ENCODE peak calls at places on chromosomes 2 and 18, in ten cellular contexts. Z, D, I, E, N, L, Q, S, B and A are unnamed samples.

GRCh38 chr2:14632133-14632936 is at the start of gene LRATD1:
- DNase-seq in N (peak; percentile 97), B (no peak), I (no peak), D (peak; percentile 59), S (peak; percentile 32), E (peak; percentile 83), Z (no peak), Q (peak; percentile 98), L (no peak), A (no peak)

GRCh38 chr2:43391159-43391876 is 164.9 kb upstream of the ZFP36L2 start:
- DNase-seq in Z (no peak), B (no peak), I (no peak), E (no peak), S (no peak), N (no peak), Q (no peak), D (no peak), L (no peak), A (no peak)

GRCh38 chr2:42047488-42048317 is at the start of gene PKDCC:
- DNase-seq in B (peak; percentile 17), E (peak; percentile 98), N (peak; percentile 83), I (peak; percentile 54), Q (peak; percentile 62), L (peak; percentile 80), D (peak; percentile 74), S (no peak), Z (no peak), A (no peak)

GRCh38 chr2:15715596-15715995 is 123.9 kb downstream of the DDX1 start:
- DNase-seq in L (no peak), N (no peak), S (no peak), B (no peak), Q (no peak), D (no peak), I (no peak), Z (no peak), E (no peak), A (no peak)

GRCh38 chr18:3877678-3878077 is 427.7 kb downstream of the TGIF1 start:
- DNase-seq in L (no peak), B (no peak), D (no peak), E (no peak), Q (no peak), S (no peak), Z (no peak), I (no peak), N (no peak), A (no peak)

GRCh38 chr2:1047485-1047884 is 96.8 kb downstream of the SNTG2 start:
- DNase-seq in S (no peak), Q (no peak), I (no peak), B (no peak), N (no peak), Z (no peak), D (no peak), E (no peak), L (no peak), A (no peak)

GRCh38 chr2:237997521-237997920 is 30.7 kb downstream of the UBE2F start:
- DNase-seq in E (no peak), Z (no peak), D (no peak), B (no peak), N (no peak), S (no peak), L (no peak), Q (no peak), I (no peak), A (no peak)

GRCh38 chr2:174138161-174138560 is 110.2 kb downstream of the OLA1 start:
- DNase-seq in E (no peak), S (no peak), B (no peak), I (no peak), Z (no peak), Q (no peak), N (no peak), L (no peak), D (no peak), A (no peak)

GRCh38 chr2:177429688-177430325 is 37.2 kb downstream of the AGPS start:
- DNase-seq in S (peak; percentile 30), Q (no peak), L (no peak), D (peak; percentile 11), Z (no peak), I (peak; percentile 73), B (no peak), N (no peak), E (no peak), A (peak; percentile 63)

GRCh38 chr2:133886735-133887675 is 318.7 kb upstream of the NCKAP5 start:
- DNase-seq in Q (peak; percentile 77), N (peak; percentile 64), Z (peak; percentile 70), E (peak; percentile 56), D (peak; percentile 67), L (peak; percentile 14), B (peak; percentile 50), S (peak; percentile 79), I (peak; percentile 63), A (peak; percentile 94)

GRCh38 chr2:120530781-120531180 is 184.8 kb downstream of the INHBB start:
- DNase-seq in I (no peak), D (no peak), Q (no peak), S (no peak), B (no peak), L (no peak), E (no peak), Z (no peak), N (no peak), A (no peak)

GRCh38 chr2:128413718-128414341 is 95.2 kb upstream of the HS6ST1 start:
- DNase-seq in S (no peak), D (no peak), Z (no peak), Q (no peak), B (no peak), I (no peak), N (peak; percentile 15), E (no peak), L (no peak), A (no peak)

GRCh38 chr2:199464614-199465352 is 7.0 kb upstream of the SATB2 start:
- DNase-seq in B (no peak), L (no peak), Q (no peak), S (no peak), D (no peak), I (no peak), E (no peak), N (peak; percentile 39), Z (no peak), A (no peak)

GRCh38 chr2:205712508-205712907 is 30.2 kb downstream of the NRP2 start:
- DNase-seq in B (no peak), Z (no peak), D (no peak), E (no peak), L (no peak), Q (no peak), I (no peak), S (no peak), N (no peak), A (no peak)

GRCh38 chr2:1055014-1055595 is 104.5 kb downstream of the SNTG2 start:
- DNase-seq in D (no peak), Q (no peak), Z (no peak), I (peak; percentile 27), L (no peak), E (peak; percentile 37), B (no peak), N (no peak), S (peak; percentile 63), A (peak; percentile 54)

GRCh38 chr2:191950132-191950885 is 103.4 kb upstream of the CAVIN2 start:
- DNase-seq in Z (no peak), I (no peak), L (no peak), D (no peak), S (no peak), B (no peak), N (no peak), Q (no peak), E (no peak), A (no peak)

GRCh38 chr2:209721497-209721896 is 50.1 kb upstream of the UNC80 start:
- DNase-seq in S (no peak), B (no peak), E (no peak), I (no peak), L (no peak), Q (no peak), Z (no peak), D (no peak), N (no peak), A (peak; percentile 6)

GRCh38 chr2:135121016-135121657 is 69.0 kb downstream of the RAB3GAP1 start:
- DNase-seq in B (no peak), I (no peak), L (no peak), Q (no peak), Z (no peak), D (no peak), E (no peak), N (no peak), S (no peak), A (no peak)

GRCh38 chr18:51135361-51135760 is 62.1 kb downstream of the MEX3C start:
- DNase-seq in I (peak; percentile 7), N (no peak), S (no peak), Q (no peak), Z (no peak), D (no peak), B (no peak), E (no peak), L (no peak), A (peak; percentile 35)

GRCh38 chr2:182509-183122 is 81.2 kb downstream of the SH3YL1 start:
- DNase-seq in N (no peak), I (no peak), B (no peak), L (no peak), D (no peak), Q (no peak), Z (peak; percentile 6), E (no peak), S (no peak), A (no peak)

GRCh38 chr2:68284896-68285295 is 32.6 kb upstream of the PPP3R1 start:
- DNase-seq in B (no peak), S (no peak), L (no peak), Z (no peak), D (peak; percentile 40), N (peak; percentile 31), Q (no peak), E (no peak), I (peak; percentile 70), A (peak; percentile 42)

GRCh38 chr2:23767871-23768611 is 158.9 kb downstream of the ATAD2B start:
- DNase-seq in E (no peak), D (no peak), I (no peak), Q (no peak), Z (no peak), S (no peak), N (no peak), B (no peak), L (no peak), A (no peak)

GRCh38 chr2:221124542-221125235 is 447.4 kb downstream of the EPHA4 start:
- DNase-seq in Q (peak; percentile 65), S (no peak), Z (no peak), E (no peak), N (no peak), L (no peak), B (no peak), I (no peak), D (no peak), A (no peak)

GRCh38 chr2:112627060-112628040 is 18.4 kb upstream of the SLC20A1 start:
- DNase-seq in I (peak; percentile 79), L (no peak), Z (no peak), D (peak; percentile 6), E (no peak), N (no peak), Q (no peak), S (peak; percentile 84), B (peak; percentile 16), A (peak; percentile 73)

GRCh38 chr2:121343191-121343590 is 58.2 kb upstream of the TFCP2L1 start:
- DNase-seq in N (no peak), Z (no peak), L (no peak), Q (peak; percentile 57), B (no peak), E (no peak), S (no peak), I (no peak), D (no peak), A (no peak)

GRCh38 chr2:200702646-200703118 is 109.0 kb upstream of the BZW1 start:
- DNase-seq in B (peak; percentile 65), S (no peak), D (no peak), N (no peak), E (no peak), L (no peak), Z (no peak), I (no peak), Q (no peak), A (no peak)

GRCh38 chr2:27956895-27957294 is 66.4 kb downstream of the BABAM2 start:
- DNase-seq in S (no peak), Q (no peak), I (no peak), Z (no peak), E (no peak), D (no peak), N (no peak), L (no peak), B (no peak), A (no peak)

GRCh38 chr18:38545071-38545470 is 979.5 kb upstream of the CELF4 start:
- DNase-seq in N (no peak), Q (no peak), L (no peak), S (no peak), D (no peak), Z (no peak), B (no peak), E (no peak), I (no peak), A (no peak)